ENCODE peak calls at places on chromosome 17, in eight cellular contexts. S, F, N, Q, P, K, D and U are unnamed samples.

GRCh38 chr17:2792541-2793169 is 3.6 kb upstream of the RAP1GAP2 start:
- DNase-seq in F (no peak), N (no peak), S (no peak), Q (no peak), D (no peak), P (no peak), K (no peak), U (no peak)

GRCh38 chr17:77254961-77255741 is 114.4 kb downstream of the SEC14L1 start:
- DNase-seq in S (peak), K (no peak), D (no peak), P (peak), N (no peak), Q (no peak), F (no peak), U (no peak)

GRCh38 chr17:50507871-50508572 is at the start of gene MYCBPAP:
- DNase-seq in P (no peak), D (peak), K (no peak), S (peak), N (peak), Q (peak), F (peak), U (peak)

GRCh38 chr17:32575865-32576264 is 89.1 kb downstream of the CDK5R1 start:
- DNase-seq in N (no peak), D (peak), F (no peak), K (no peak), S (no peak), Q (no peak), P (no peak), U (no peak)

GRCh38 chr17:72063756-72064461 is 56.9 kb upstream of the SOX9 start:
- DNase-seq in S (no peak), Q (no peak), P (no peak), K (no peak), D (no peak), N (no peak), F (no peak), U (no peak)

GRCh38 chr17:63960430-63960829 is 12.3 kb downstream of the SCN4A start:
- DNase-seq in D (no peak), Q (no peak), K (no peak), N (no peak), P (no peak), F (no peak), S (no peak), U (no peak)

GRCh38 chr17:28544402-28545140 is 7.9 kb downstream of the UNC119 start:
- DNase-seq in K (no peak), D (no peak), P (no peak), F (no peak), N (no peak), S (no peak), Q (no peak), U (no peak)

GRCh38 chr17:62876664-62877411 is 68.7 kb upstream of the MARCHF10 start:
- DNase-seq in Q (no peak), S (no peak), K (no peak), D (no peak), N (no peak), P (peak), F (no peak), U (no peak)

GRCh38 chr17:42276359-42276608 is at the start of gene STAT5B:
- DNase-seq in K (peak), P (peak), S (peak), Q (peak), F (peak), N (peak), D (peak), U (no peak)

GRCh38 chr17:76585048-76585648 is 512 bp downstream of the ST6GALNAC2 start:
- DNase-seq in P (peak), N (no peak), Q (peak), S (no peak), K (no peak), F (no peak), D (peak), U (no peak)

GRCh38 chr17:7219812-7220592 is at the start of the genes ACADVL and DLG4:
- DNase-seq in Q (peak), N (peak), F (peak), S (peak), P (peak), D (peak), K (no peak), U (no peak)

GRCh38 chr17:8807070-8807550 is 7.9 kb upstream of the MFSD6L start:
- DNase-seq in P (peak), D (peak), F (no peak), N (no peak), S (no peak), K (no peak), Q (no peak), U (no peak)

GRCh38 chr17:60392845-60393702 is 1.1 kb upstream of the USP32 start:
- DNase-seq in D (peak), N (peak), F (peak), S (peak), Q (no peak), K (no peak), P (peak), U (no peak)

GRCh38 chr17:76796081-76796480 is 58.2 kb downstream of the MFSD11 start:
- DNase-seq in D (no peak), P (no peak), S (no peak), N (no peak), K (no peak), F (no peak), Q (no peak), U (no peak)

GRCh38 chr17:80922580-80923160 is 69.0 kb upstream of the CHMP6 start:
- DNase-seq in N (no peak), Q (no peak), F (no peak), S (no peak), D (no peak), P (no peak), K (no peak), U (no peak)